ENCODE peak calls at places on chromosome X, in ten cellular contexts. G is GM23338, A is endothelial cell of umbilical vein, M is mesendoderm, Y is IMR-90, P is H9, Z is A549, T is PC-9, E is MM.1S, V is osteoblast. R is an unnamed sample.

GRCh38 chrX:78517124-78517523 is 142.0 kb downstream of the RTL3 start:
- DNase-seq in G (no peak), A (no peak), M (no peak), Y (no peak), P (no peak), Z (no peak), T (no peak), E (peak), V (no peak), R (peak)

GRCh38 chrX:29466441-29466840 is 748.9 kb upstream of the MAGEB2 start:
- DNase-seq in G (no peak), A (no peak), M (no peak), Y (no peak), P (no peak), Z (no peak), T (no peak), E (no peak), V (no peak), R (no peak)

GRCh38 chrX:74343970-74344622 is 40.1 kb downstream of the ZCCHC13 start:
- DNase-seq in G (peak), A (peak), M (peak), Y (peak), P (peak), Z (peak), T (peak), E (peak), V (peak), R (peak)

GRCh38 chrX:2764766-2765666 is 13.2 kb downstream of the XG start:
- DNase-seq in G (no peak), A (no peak), M (no peak), Y (no peak), P (no peak), Z (no peak), T (no peak), E (no peak), V (no peak), R (no peak)

GRCh38 chrX:30586516-30586915 is 8.9 kb upstream of the TASL start:
- DNase-seq in G (no peak), A (no peak), M (no peak), Y (no peak), P (no peak), Z (no peak), T (no peak), E (no peak), V (no peak), R (no peak)

GRCh38 chrX:23317799-23318724 is 16.6 kb upstream of the PTCHD1 start:
- DNase-seq in G (peak), A (peak), M (peak), Y (no peak), P (peak), Z (peak), T (no peak), E (peak), V (no peak), R (peak)

GRCh38 chrX:40176256-40176978 is 78.7 kb upstream of the BCOR start:
- DNase-seq in G (peak), A (peak), M (peak), Y (no peak), P (peak), Z (peak), T (peak), E (peak), V (peak), R (peak)

GRCh38 chrX:72685810-72686465 is 28.2 kb downstream of the PHKA1 start:
- DNase-seq in G (no peak), A (no peak), M (no peak), Y (peak), P (no peak), Z (no peak), T (peak), E (no peak), V (no peak), R (no peak)

GRCh38 chrX:123140454-123140853 is 43.6 kb upstream of the GRIA3 start:
- DNase-seq in G (no peak), A (no peak), M (no peak), Y (no peak), P (no peak), Z (no peak), T (no peak), E (no peak), V (no peak), R (no peak)

GRCh38 chrX:9786839-9787635 is 808 bp downstream of the SHROOM2 start:
- DNase-seq in G (peak), A (peak), M (no peak), Y (no peak), P (no peak), Z (no peak), T (no peak), E (no peak), V (no peak), R (no peak)

GRCh38 chrX:148960060-148960459 is 459.6 kb downstream of the AFF2 start:
- DNase-seq in G (no peak), A (peak), M (no peak), Y (no peak), P (no peak), Z (no peak), T (no peak), E (no peak), V (no peak), R (no peak)

GRCh38 chrX:9342581-9343051 is 122.2 kb upstream of the TBL1X start:
- DNase-seq in G (peak), A (peak), M (peak), Y (peak), P (peak), Z (peak), T (no peak), E (peak), V (peak), R (peak)

GRCh38 chrX:17082831-17083230 is 136.4 kb downstream of the REPS2 start:
- DNase-seq in G (peak), A (peak), M (peak), Y (no peak), P (no peak), Z (peak), T (no peak), E (peak), V (no peak), R (no peak)

GRCh38 chrX:31331045-31331444 is 259.2 kb upstream of the FTHL17 start:
- DNase-seq in G (no peak), A (no peak), M (no peak), Y (no peak), P (no peak), Z (no peak), T (no peak), E (no peak), V (no peak), R (no peak)

GRCh38 chrX:45710081-45710801 is 509.6 kb upstream of the DIPK2B start:
- DNase-seq in G (no peak), A (peak), M (no peak), Y (peak), P (no peak), Z (peak), T (peak), E (no peak), V (peak), R (no peak)

GRCh38 chrX:71532753-71533425 is at the start of gene OGT:
- DNase-seq in G (peak), A (peak), M (peak), Y (peak), P (peak), Z (peak), T (peak), E (peak), V (peak), R (peak)

GRCh38 chrX:152833378-152833777 is 2.5 kb downstream of the NSDHL start:
- DNase-seq in G (no peak), A (no peak), M (no peak), Y (no peak), P (no peak), Z (no peak), T (no peak), E (no peak), V (no peak), R (no peak)

GRCh38 chrX:131729295-131729694 is 185.4 kb downstream of the OR13H1 start:
- DNase-seq in G (no peak), A (no peak), M (no peak), Y (peak), P (no peak), Z (no peak), T (no peak), E (peak), V (no peak), R (no peak)

GRCh38 chrX:44483965-44484606 is 58.6 kb downstream of the FUNDC1 start:
- DNase-seq in G (no peak), A (no peak), M (no peak), Y (no peak), P (no peak), Z (no peak), T (no peak), E (no peak), V (no peak), R (no peak)

GRCh38 chrX:49177338-49177833 is 5.7 kb downstream of the PLP2 start:
- DNase-seq in G (no peak), A (no peak), M (no peak), Y (no peak), P (no peak), Z (no peak), T (no peak), E (no peak), V (peak), R (no peak)

GRCh38 chrX:23465105-23465791 is 130.6 kb downstream of the PTCHD1 start:
- DNase-seq in G (no peak), A (no peak), M (no peak), Y (no peak), P (no peak), Z (no peak), T (no peak), E (no peak), V (no peak), R (no peak)

GRCh38 chrX:104118765-104119164 is 6.4 kb downstream of the ZCCHC18 start:
- DNase-seq in G (peak), A (no peak), M (no peak), Y (no peak), P (no peak), Z (no peak), T (no peak), E (no peak), V (no peak), R (no peak)

GRCh38 chrX:80173261-80173660 is 158.7 kb downstream of the TBX22 start:
- DNase-seq in G (no peak), A (no peak), M (no peak), Y (no peak), P (no peak), Z (no peak), T (no peak), E (no peak), V (no peak), R (no peak)

GRCh38 chrX:9180623-9181022 is 146.7 kb upstream of the FAM9B start:
- DNase-seq in G (peak), A (no peak), M (peak), Y (no peak), P (peak), Z (no peak), T (no peak), E (no peak), V (no peak), R (no peak)

GRCh38 chrX:118437283-118437682 is 58.3 kb upstream of the DOCK11 start:
- DNase-seq in G (no peak), A (no peak), M (no peak), Y (no peak), P (no peak), Z (no peak), T (no peak), E (peak), V (no peak), R (no peak)

GRCh38 chrX:85114776-85115175 is 111.1 kb downstream of the APOOL start:
- DNase-seq in G (peak), A (no peak), M (peak), Y (no peak), P (no peak), Z (no peak), T (no peak), E (no peak), V (no peak), R (no peak)

GRCh38 chrX:103197721-103198306 is 17.1 kb upstream of the BEX4 start:
- DNase-seq in G (no peak), A (peak), M (peak), Y (peak), P (no peak), Z (no peak), T (no peak), E (no peak), V (no peak), R (no peak)

GRCh38 chrX:141314441-141314840 is 72.1 kb upstream of the SPANXC start:
- DNase-seq in G (no peak), A (peak), M (no peak), Y (peak), P (no peak), Z (no peak), T (no peak), E (no peak), V (no peak), R (no peak)

DNA sequence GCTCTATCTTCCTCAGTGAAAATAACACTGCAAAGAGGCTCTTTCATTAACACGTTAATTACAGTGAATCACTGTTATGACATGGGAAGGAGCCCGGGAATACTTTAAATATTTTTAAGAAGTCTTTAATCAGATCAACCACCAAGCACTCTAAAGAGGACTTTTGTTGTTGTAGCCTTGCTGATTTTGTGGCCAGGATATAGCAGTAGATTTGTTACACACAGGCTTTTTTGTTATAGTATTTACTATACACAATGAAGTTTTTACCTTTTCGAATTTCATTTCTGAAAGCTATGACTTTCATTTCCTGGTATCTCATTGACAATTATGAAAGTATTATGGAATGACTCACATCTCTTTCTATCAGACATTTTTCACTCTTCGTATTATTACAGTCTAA is 20.3 kb downstream of the FGF13 start:
- DNase-seq in G (no peak), A (no peak), M (no peak), Y (no peak), P (no peak), Z (no peak), T (no peak), E (no peak), V (no peak), R (no peak)
- H3K4me2 ChIP-seq in G (no peak), A (no peak), M (no peak), Y (no peak), P (no peak), Z (no peak), T (no peak), E (no peak), V (no peak), R (no peak)

DNA sequence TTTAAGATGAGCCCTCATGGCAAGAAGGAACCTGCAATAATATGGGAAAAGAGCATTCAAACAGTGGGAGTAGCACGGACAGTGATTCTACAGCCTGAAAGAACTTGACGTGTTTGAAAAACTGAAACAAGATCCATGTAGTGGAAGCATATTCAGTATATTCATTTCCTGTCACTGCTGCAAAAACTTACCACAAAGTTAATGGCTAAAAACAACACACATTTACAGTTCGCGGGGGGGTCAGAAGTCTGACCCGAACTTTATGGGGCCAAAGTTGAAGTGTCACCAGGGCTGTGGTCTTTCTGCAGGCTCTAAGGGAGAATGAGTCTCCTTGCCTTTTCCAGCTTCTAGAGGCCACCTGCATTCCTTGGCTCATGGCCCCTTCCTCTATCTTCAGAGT is 52.6 kb upstream of the ARX start:
- DNase-seq in G (no peak), A (no peak), M (no peak), Y (no peak), P (no peak), Z (no peak), T (no peak), E (no peak), V (no peak), R (no peak)
- H3K4me2 ChIP-seq in G (no peak), A (no peak), M (no peak), Y (no peak), P (no peak), Z (no peak), T (no peak), E (no peak), V (no peak), R (no peak)

GRCh38 chrX:137566746-137567473 is 983 bp downstream of the ZIC3 start:
- DNase-seq in G (no peak), A (no peak), M (peak), Y (no peak), P (no peak), Z (no peak), T (no peak), E (no peak), V (peak), R (no peak)
- H3K4me2 ChIP-seq in G (peak), A (no peak), M (peak), Y (no peak), P (peak), Z (no peak), T (no peak), E (no peak), V (no peak), R (no peak)

GRCh38 chrX:110413727-110414124 is 55.1 kb downstream of the RTL9 start:
- DNase-seq in G (no peak), A (no peak), M (no peak), Y (no peak), P (no peak), Z (no peak), T (no peak), E (no peak), V (no peak), R (no peak)
- H3K4me2 ChIP-seq in G (no peak), A (no peak), M (no peak), Y (no peak), P (no peak), Z (no peak), T (no peak), E (peak), V (no peak), R (no peak)

GRCh38 chrX:41180194-41180902 is 95.1 kb downstream of the USP9X start:
- DNase-seq in G (peak), A (peak), M (peak), Y (peak), P (peak), Z (peak), T (peak), E (peak), V (peak), R (peak)
- H3K4me2 ChIP-seq in G (no peak), A (no peak), M (no peak), Y (no peak), P (no peak), Z (peak), T (no peak), E (peak), V (no peak), R (no peak)

DNA sequence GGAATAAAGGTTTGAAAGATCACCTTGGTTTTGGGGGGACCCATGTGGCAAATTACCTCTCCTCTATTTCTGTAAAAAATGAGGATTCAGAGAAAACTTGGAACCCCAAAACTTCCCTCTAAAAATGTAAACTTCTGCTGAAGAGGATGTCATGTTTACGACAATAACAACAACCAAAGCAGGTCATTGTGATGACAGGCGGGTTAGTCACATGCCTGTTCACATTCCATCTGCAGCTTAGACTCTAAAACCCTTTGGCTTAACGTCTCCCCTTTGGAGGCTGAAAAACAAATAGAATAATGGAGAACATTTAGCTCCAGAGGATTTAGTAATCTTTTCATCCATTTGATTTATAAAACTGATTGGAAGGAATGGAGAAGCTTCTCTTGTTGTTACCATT is 75.0 kb upstream of the FAM9C start:
- DNase-seq in G (no peak), A (peak), M (no peak), Y (peak), P (no peak), Z (no peak), T (no peak), E (no peak), V (no peak), R (no peak)
- H3K4me2 ChIP-seq in G (no peak), A (peak), M (no peak), Y (peak), P (no peak), Z (peak), T (no peak), E (no peak), V (peak), R (no peak)

DNA sequence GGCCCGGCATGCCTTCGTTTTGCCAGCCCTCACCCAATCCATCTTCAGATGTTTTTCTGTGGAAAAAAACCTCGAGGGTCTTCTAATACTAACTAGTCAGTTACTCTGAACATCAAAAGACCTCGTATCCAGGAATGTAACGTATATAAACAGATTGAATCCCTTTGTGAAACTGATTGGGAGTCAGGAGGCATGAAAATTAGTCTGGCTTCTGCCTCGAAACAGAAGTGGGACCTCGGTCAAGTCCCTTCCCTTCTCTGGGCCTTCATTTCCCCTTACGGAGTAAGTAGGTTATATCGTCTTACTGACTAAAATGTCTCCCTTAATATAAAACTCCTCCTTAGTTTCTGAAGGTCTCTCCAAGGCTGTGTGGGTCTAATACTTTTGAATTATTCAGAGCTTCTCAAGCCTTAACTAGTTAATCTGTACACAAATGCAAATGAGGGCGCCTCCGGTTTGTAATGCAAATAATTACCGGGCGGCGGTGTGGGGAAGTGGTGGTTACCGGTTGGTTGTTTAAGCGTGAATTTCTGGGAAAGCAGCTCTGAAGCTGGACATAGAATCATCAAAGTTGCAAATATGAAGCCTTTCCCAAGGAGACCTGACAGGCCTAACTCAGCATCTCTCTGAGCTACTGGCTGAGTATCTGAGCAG is 11.4 kb upstream of the NKRF start:
- DNase-seq in G (peak), A (no peak), M (peak), Y (no peak), P (no peak), Z (no peak), T (no peak), E (no peak), V (no peak), R (no peak)
- H3K4me2 ChIP-seq in G (peak), A (no peak), M (no peak), Y (no peak), P (peak), Z (no peak), T (no peak), E (no peak), V (no peak), R (no peak)

GRCh38 chrX:22060451-22060940 is 28.4 kb downstream of the PHEX start:
- DNase-seq in G (no peak), A (peak), M (no peak), Y (peak), P (no peak), Z (no peak), T (peak), E (no peak), V (no peak), R (no peak)
- H3K4me2 ChIP-seq in G (no peak), A (no peak), M (no peak), Y (peak), P (no peak), Z (no peak), T (peak), E (no peak), V (no peak), R (no peak)

GRCh38 chrX:134023851-134024281 is 38.5 kb upstream of the GPC3 start:
- DNase-seq in G (no peak), A (no peak), M (no peak), Y (no peak), P (no peak), Z (no peak), T (no peak), E (no peak), V (no peak), R (peak)
- H3K4me2 ChIP-seq in G (no peak), A (no peak), M (no peak), Y (no peak), P (no peak), Z (no peak), T (no peak), E (no peak), V (no peak), R (no peak)

GRCh38 chrX:68686684-68687045 is 39.2 kb downstream of the STARD8 start:
- DNase-seq in G (peak), A (no peak), M (peak), Y (no peak), P (peak), Z (peak), T (no peak), E (no peak), V (no peak), R (no peak)

GRCh38 chrX:68683580-68683979 is 36.1 kb downstream of the STARD8 start:
- DNase-seq in G (no peak), A (no peak), M (no peak), Y (no peak), P (no peak), Z (no peak), T (no peak), E (no peak), V (no peak), R (no peak)

GRCh38 chrX:68685722-68686683 is 38.5 kb downstream of the STARD8 start:
- DNase-seq in G (peak), A (peak), M (peak), Y (peak), P (peak), Z (peak), T (peak), E (no peak), V (no peak), R (no peak)

GRCh38 chrX:68684291-68684918 is 36.9 kb downstream of the STARD8 start:
- DNase-seq in G (no peak), A (peak), M (peak), Y (no peak), P (no peak), Z (no peak), T (no peak), E (no peak), V (no peak), R (no peak)

GRCh38 chrX:68684919-68685304 is 37.4 kb downstream of the STARD8 start:
- DNase-seq in G (no peak), A (no peak), M (no peak), Y (no peak), P (no peak), Z (no peak), T (no peak), E (no peak), V (no peak), R (no peak)
- H3K4me2 ChIP-seq in G (no peak), A (no peak), M (no peak), Y (no peak), P (no peak), Z (no peak), T (no peak), E (no peak), V (no peak), R (no peak)